ENCODE peak calls at places on chromosomes 4 and X, in eight cellular contexts. One of them, this sample, is unnamed.
A peak's percentile ranks its signal among the peaks of the same experiment; 100 is the strongest.

GRCh38 chrX:68114573-68115199 is 318.6 kb downstream of the OPHN1 start:
- DNase-seq in uterus: no peak
- DNase-seq in effector memory CD8-positive, alpha-beta T cell: no peak
- DNase-seq in activated CD4-positive, alpha-beta T cell treated with anti-CD3 and anti-CD28 coated beads, Interleukin-2, amount 50 U/mL, for 1 hour: no peak
- DNase-seq in fibroblast of pulmonary artery: peak; percentile 8
- DNase-seq in GM18507: no peak
- DNase-seq in stimulated activated CD4-positive, alpha-beta T cell treated with anti-CD3 and anti-CD28 coated beads, Interleukin-4, amount 100 ng/mL, for 1 hour: no peak
- DNase-seq in choroid plexus epithelial cell: peak; percentile 13
- DNase-seq in this sample: peak; percentile 2

GRCh38 chr4:3283916-3284315 is 8.9 kb upstream of the RGS12 start:
- DNase-seq in fibroblast of pulmonary artery: no peak
- DNase-seq in stimulated activated CD4-positive, alpha-beta T cell treated with anti-CD3 and anti-CD28 coated beads, Interleukin-4, amount 100 ng/mL, for 1 hour: no peak
- DNase-seq in choroid plexus epithelial cell: no peak
- DNase-seq in GM18507: no peak
- DNase-seq in uterus: no peak
- DNase-seq in effector memory CD8-positive, alpha-beta T cell: no peak
- DNase-seq in activated CD4-positive, alpha-beta T cell treated with anti-CD3 and anti-CD28 coated beads, Interleukin-2, amount 50 U/mL, for 1 hour: no peak
- DNase-seq in this sample: no peak

GRCh38 chr4:140163029-140163810 is 9.2 kb upstream of the MAML3 start:
- DNase-seq in uterus: peak; percentile 70
- DNase-seq in choroid plexus epithelial cell: peak; percentile 81
- DNase-seq in stimulated activated CD4-positive, alpha-beta T cell treated with anti-CD3 and anti-CD28 coated beads, Interleukin-4, amount 100 ng/mL, for 1 hour: no peak
- DNase-seq in GM18507: no peak
- DNase-seq in effector memory CD8-positive, alpha-beta T cell: no peak
- DNase-seq in activated CD4-positive, alpha-beta T cell treated with anti-CD3 and anti-CD28 coated beads, Interleukin-2, amount 50 U/mL, for 1 hour: no peak
- DNase-seq in fibroblast of pulmonary artery: peak; percentile 84
- DNase-seq in this sample: no peak

GRCh38 chrX:9829308-9830267 is 43.4 kb downstream of the SHROOM2 start:
- DNase-seq in GM18507: peak; percentile 22
- DNase-seq in choroid plexus epithelial cell: peak; percentile 86
- DNase-seq in activated CD4-positive, alpha-beta T cell treated with anti-CD3 and anti-CD28 coated beads, Interleukin-2, amount 50 U/mL, for 1 hour: no peak
- DNase-seq in stimulated activated CD4-positive, alpha-beta T cell treated with anti-CD3 and anti-CD28 coated beads, Interleukin-4, amount 100 ng/mL, for 1 hour: no peak
- DNase-seq in fibroblast of pulmonary artery: peak; percentile 77
- DNase-seq in effector memory CD8-positive, alpha-beta T cell: no peak
- DNase-seq in uterus: no peak
- DNase-seq in this sample: peak; percentile 83

GRCh38 chr4:113634081-113634969 is 127.2 kb downstream of the CAMK2D start:
- DNase-seq in effector memory CD8-positive, alpha-beta T cell: no peak
- DNase-seq in fibroblast of pulmonary artery: no peak
- DNase-seq in GM18507: no peak
- DNase-seq in uterus: no peak
- DNase-seq in activated CD4-positive, alpha-beta T cell treated with anti-CD3 and anti-CD28 coated beads, Interleukin-2, amount 50 U/mL, for 1 hour: no peak
- DNase-seq in stimulated activated CD4-positive, alpha-beta T cell treated with anti-CD3 and anti-CD28 coated beads, Interleukin-4, amount 100 ng/mL, for 1 hour: no peak
- DNase-seq in choroid plexus epithelial cell: no peak
- DNase-seq in this sample: no peak

GRCh38 chr4:185682236-185682635 is 129.8 kb downstream of the SORBS2 start:
- DNase-seq in stimulated activated CD4-positive, alpha-beta T cell treated with anti-CD3 and anti-CD28 coated beads, Interleukin-4, amount 100 ng/mL, for 1 hour: no peak
- DNase-seq in activated CD4-positive, alpha-beta T cell treated with anti-CD3 and anti-CD28 coated beads, Interleukin-2, amount 50 U/mL, for 1 hour: no peak
- DNase-seq in effector memory CD8-positive, alpha-beta T cell: no peak
- DNase-seq in GM18507: no peak
- DNase-seq in fibroblast of pulmonary artery: peak; percentile 73
- DNase-seq in choroid plexus epithelial cell: peak; percentile 25
- DNase-seq in uterus: no peak
- DNase-seq in this sample: peak; percentile 17

GRCh38 chrX:397575-397974 is 10.9 kb upstream of the PPP2R3B start:
- DNase-seq in stimulated activated CD4-positive, alpha-beta T cell treated with anti-CD3 and anti-CD28 coated beads, Interleukin-4, amount 100 ng/mL, for 1 hour: no peak
- DNase-seq in GM18507: no peak
- DNase-seq in effector memory CD8-positive, alpha-beta T cell: no peak
- DNase-seq in uterus: no peak
- DNase-seq in choroid plexus epithelial cell: peak; percentile 93
- DNase-seq in activated CD4-positive, alpha-beta T cell treated with anti-CD3 and anti-CD28 coated beads, Interleukin-2, amount 50 U/mL, for 1 hour: no peak
- DNase-seq in fibroblast of pulmonary artery: peak; percentile 74
- DNase-seq in this sample: peak; percentile 81

GRCh38 chr4:55117511-55117910 is 7.9 kb downstream of the KDR start:
- DNase-seq in effector memory CD8-positive, alpha-beta T cell: no peak
- DNase-seq in activated CD4-positive, alpha-beta T cell treated with anti-CD3 and anti-CD28 coated beads, Interleukin-2, amount 50 U/mL, for 1 hour: no peak
- DNase-seq in uterus: no peak
- DNase-seq in GM18507: no peak
- DNase-seq in choroid plexus epithelial cell: peak; percentile 17
- DNase-seq in stimulated activated CD4-positive, alpha-beta T cell treated with anti-CD3 and anti-CD28 coated beads, Interleukin-4, amount 100 ng/mL, for 1 hour: no peak
- DNase-seq in fibroblast of pulmonary artery: peak; percentile 20
- DNase-seq in this sample: no peak

GRCh38 chr4:154137320-154137905 is 348.5 kb upstream of the SFRP2 start:
- DNase-seq in choroid plexus epithelial cell: no peak
- DNase-seq in uterus: no peak
- DNase-seq in GM18507: no peak
- DNase-seq in activated CD4-positive, alpha-beta T cell treated with anti-CD3 and anti-CD28 coated beads, Interleukin-2, amount 50 U/mL, for 1 hour: no peak
- DNase-seq in stimulated activated CD4-positive, alpha-beta T cell treated with anti-CD3 and anti-CD28 coated beads, Interleukin-4, amount 100 ng/mL, for 1 hour: no peak
- DNase-seq in fibroblast of pulmonary artery: no peak
- DNase-seq in effector memory CD8-positive, alpha-beta T cell: no peak
- DNase-seq in this sample: no peak

GRCh38 chrX:108165349-108166111 is 74.0 kb downstream of the ATG4A start:
- DNase-seq in effector memory CD8-positive, alpha-beta T cell: no peak
- DNase-seq in GM18507: no peak
- DNase-seq in stimulated activated CD4-positive, alpha-beta T cell treated with anti-CD3 and anti-CD28 coated beads, Interleukin-4, amount 100 ng/mL, for 1 hour: no peak
- DNase-seq in activated CD4-positive, alpha-beta T cell treated with anti-CD3 and anti-CD28 coated beads, Interleukin-2, amount 50 U/mL, for 1 hour: no peak
- DNase-seq in fibroblast of pulmonary artery: peak; percentile 72
- DNase-seq in choroid plexus epithelial cell: peak; percentile 72
- DNase-seq in uterus: peak; percentile 31
- DNase-seq in this sample: peak; percentile 48

GRCh38 chr4:73573794-73574528 is 46.3 kb downstream of the RASSF6 start:
- DNase-seq in uterus: peak; percentile 16
- DNase-seq in choroid plexus epithelial cell: peak; percentile 96
- DNase-seq in activated CD4-positive, alpha-beta T cell treated with anti-CD3 and anti-CD28 coated beads, Interleukin-2, amount 50 U/mL, for 1 hour: no peak
- DNase-seq in stimulated activated CD4-positive, alpha-beta T cell treated with anti-CD3 and anti-CD28 coated beads, Interleukin-4, amount 100 ng/mL, for 1 hour: no peak
- DNase-seq in fibroblast of pulmonary artery: peak; percentile 93
- DNase-seq in effector memory CD8-positive, alpha-beta T cell: no peak
- DNase-seq in GM18507: peak; percentile 11
- DNase-seq in this sample: peak; percentile 83

GRCh38 chrX:19616959-19617358 is 101.7 kb upstream of the MAP3K15 start:
- DNase-seq in effector memory CD8-positive, alpha-beta T cell: no peak
- DNase-seq in activated CD4-positive, alpha-beta T cell treated with anti-CD3 and anti-CD28 coated beads, Interleukin-2, amount 50 U/mL, for 1 hour: no peak
- DNase-seq in stimulated activated CD4-positive, alpha-beta T cell treated with anti-CD3 and anti-CD28 coated beads, Interleukin-4, amount 100 ng/mL, for 1 hour: no peak
- DNase-seq in uterus: no peak
- DNase-seq in choroid plexus epithelial cell: peak; percentile 8
- DNase-seq in GM18507: no peak
- DNase-seq in fibroblast of pulmonary artery: peak; percentile 37
- DNase-seq in this sample: no peak

This sample was measured in mesenchymal stem cell.